ENCODE peak calls at places on chromosomes 5 and 9, in four cellular contexts. H is heart left ventricle; D is CD8-positive, alpha-beta T cell; P is body of pancreas. R is an unnamed sample.

GRCh38 chr9:86842573-86842972 is 104.7 kb downstream of the GAS1 start:
- DNase-seq in H (no peak), D (no peak), P (no peak), R (no peak)

GRCh38 chr5:38396766-38397165 is 138.4 kb downstream of the EGFLAM start:
- DNase-seq in H (no peak), D (no peak), P (peak; percentile 25), R (no peak)

GRCh38 chr5:77133061-77133758 is 46.1 kb upstream of the ZBED3 start:
- DNase-seq in H (peak; percentile 63), D (no peak), P (peak; percentile 68), R (peak; percentile 59)

GRCh38 chr5:151264113-151264512 is 11.1 kb downstream of the GM2A start:
- DNase-seq in H (no peak), D (no peak), P (no peak), R (no peak)

GRCh38 chr5:31717586-31717985 is 78.7 kb downstream of the PDZD2 start:
- DNase-seq in H (no peak), D (no peak), P (no peak), R (no peak)

GRCh38 chr9:89617978-89618377 is 13.2 kb downstream of the GADD45G start:
- DNase-seq in H (no peak), D (no peak), P (peak; percentile 90), R (no peak)

GRCh38 chr9:87390361-87390760 is 107.3 kb upstream of the DAPK1 start:
- DNase-seq in H (no peak), D (no peak), P (no peak), R (no peak)

GRCh38 chr5:1295650-1296037 is 776 bp upstream of the TERT start:
- DNase-seq in H (no peak), D (no peak), P (no peak), R (no peak)

GRCh38 chr9:30732060-30732459 is 1652.4 kb upstream of the ACO1 start:
- DNase-seq in H (no peak), D (no peak), P (no peak), R (no peak)

DNA sequence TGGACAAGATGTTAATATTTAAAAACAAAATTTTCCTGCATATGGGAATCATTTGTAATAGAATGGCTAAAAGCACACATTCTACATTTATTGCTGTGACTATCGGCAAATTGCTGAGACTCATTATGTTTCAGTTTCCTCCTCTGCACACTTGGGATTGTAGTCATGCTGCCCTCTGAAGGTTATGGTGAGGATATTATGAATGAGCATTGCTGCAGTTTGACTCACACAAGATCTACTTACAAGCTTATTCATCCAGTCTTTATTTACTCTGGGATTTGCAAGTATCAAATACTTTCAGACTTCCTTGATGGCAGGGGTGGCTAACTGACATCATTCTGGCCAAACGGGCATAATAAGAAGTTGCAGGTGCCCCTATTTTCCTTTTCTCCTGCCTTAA is 9.5 kb upstream of the NFIL3 start:
- DNase-seq in H (no peak), D (no peak), P (peak; percentile 64), R (peak; percentile 79)
- TF ChIP-seq CTCF in H (peak; percentile 30), D (peak; percentile 25), P (peak; percentile 25), R (peak; percentile 75)

DNA sequence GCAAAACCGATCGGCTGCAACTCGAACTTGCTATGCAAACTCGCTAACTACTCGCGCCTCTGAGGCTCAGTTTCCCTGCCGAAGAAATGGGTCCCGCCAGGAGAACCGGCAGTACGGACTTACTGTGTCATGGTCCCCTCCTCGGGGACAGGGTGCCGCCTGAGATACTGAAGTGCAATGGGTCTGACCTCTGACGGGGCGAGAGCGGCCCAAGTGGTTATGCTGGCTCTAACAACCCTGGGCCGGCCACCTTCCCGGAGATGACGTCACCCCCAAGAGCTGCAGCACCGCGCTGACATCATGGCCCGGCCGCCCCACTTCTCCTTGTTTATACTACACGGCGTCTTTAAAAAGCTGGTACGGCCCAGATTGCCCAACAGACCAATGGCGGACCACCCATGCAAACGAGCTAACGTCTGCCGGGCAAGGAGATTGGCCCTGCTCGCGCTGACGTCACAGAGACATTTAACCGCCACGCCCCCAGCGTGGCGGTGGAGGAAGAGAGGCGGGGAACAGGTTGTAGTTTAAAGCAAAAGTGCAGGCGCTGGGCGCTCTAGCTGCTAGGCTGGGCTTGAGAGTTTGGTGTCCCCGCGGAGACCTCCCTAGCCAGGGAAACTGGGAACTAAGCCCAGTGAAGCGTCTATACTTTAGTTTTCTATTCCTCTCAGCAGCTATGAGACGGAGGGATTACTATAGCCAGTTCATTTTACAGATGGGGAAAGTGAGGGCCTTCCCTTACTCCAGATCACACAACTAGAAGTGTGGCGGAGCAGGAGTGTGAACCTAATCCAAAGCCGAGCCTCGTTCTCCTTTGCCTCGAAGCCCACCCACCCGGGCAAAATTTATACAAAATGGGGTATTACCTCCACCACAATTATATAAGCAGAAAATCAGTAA is 654 bp upstream of the RNF44 start:
- DNase-seq in H (peak; percentile 99), D (peak; percentile 95), P (peak; percentile 100), R (peak; percentile 98)
- H3K4me3 ChIP-seq in H (peak overlapping the region; percentile 91), D (peak overlapping the region; percentile 97), P (peak overlapping the region; percentile 86), R (peak overlapping the region; percentile 93)

GRCh38 chr5:33474004-33474403 is 33.2 kb downstream of the TARS1 start:
- DNase-seq in H (no peak), D (no peak), P (no peak), R (no peak)

GRCh38 chr5:33468811-33469435 is 28.2 kb downstream of the TARS1 start:
- DNase-seq in H (no peak), D (no peak), P (no peak), R (no peak)

GRCh38 chr5:33472805-33473409 is 32.1 kb downstream of the TARS1 start:
- DNase-seq in H (no peak), D (no peak), P (no peak), R (no peak)

GRCh38 chr5:33474931-33475499 is 34.2 kb downstream of the TARS1 start:
- DNase-seq in H (no peak), D (no peak), P (no peak), R (no peak)

DNA sequence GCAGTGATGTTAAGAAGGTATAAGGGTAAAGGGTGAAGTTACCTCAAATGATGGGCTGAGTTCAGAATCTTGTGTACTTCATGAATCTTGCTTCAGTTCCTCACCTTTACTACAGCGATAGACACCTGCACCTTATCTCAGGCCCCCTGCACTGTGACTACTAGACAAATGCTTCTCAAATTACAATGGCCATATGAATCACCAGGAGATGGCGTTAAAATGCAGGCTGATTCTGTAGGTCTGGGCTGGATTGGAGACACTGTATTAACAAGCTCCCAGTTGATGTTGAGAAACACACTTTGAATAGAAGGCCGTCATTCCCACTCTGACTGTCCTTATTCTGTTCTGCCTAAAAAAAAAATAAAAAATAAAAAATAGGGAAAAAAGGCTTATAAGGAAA is 29.8 kb downstream of the TARS1 start:
- DNase-seq in H (no peak), D (no peak), P (peak; percentile 39), R (peak; percentile 7)
- TF ChIP-seq CTCF in H (no peak), D (no peak), P (peak; percentile 35), R (peak; percentile 51)

DNA sequence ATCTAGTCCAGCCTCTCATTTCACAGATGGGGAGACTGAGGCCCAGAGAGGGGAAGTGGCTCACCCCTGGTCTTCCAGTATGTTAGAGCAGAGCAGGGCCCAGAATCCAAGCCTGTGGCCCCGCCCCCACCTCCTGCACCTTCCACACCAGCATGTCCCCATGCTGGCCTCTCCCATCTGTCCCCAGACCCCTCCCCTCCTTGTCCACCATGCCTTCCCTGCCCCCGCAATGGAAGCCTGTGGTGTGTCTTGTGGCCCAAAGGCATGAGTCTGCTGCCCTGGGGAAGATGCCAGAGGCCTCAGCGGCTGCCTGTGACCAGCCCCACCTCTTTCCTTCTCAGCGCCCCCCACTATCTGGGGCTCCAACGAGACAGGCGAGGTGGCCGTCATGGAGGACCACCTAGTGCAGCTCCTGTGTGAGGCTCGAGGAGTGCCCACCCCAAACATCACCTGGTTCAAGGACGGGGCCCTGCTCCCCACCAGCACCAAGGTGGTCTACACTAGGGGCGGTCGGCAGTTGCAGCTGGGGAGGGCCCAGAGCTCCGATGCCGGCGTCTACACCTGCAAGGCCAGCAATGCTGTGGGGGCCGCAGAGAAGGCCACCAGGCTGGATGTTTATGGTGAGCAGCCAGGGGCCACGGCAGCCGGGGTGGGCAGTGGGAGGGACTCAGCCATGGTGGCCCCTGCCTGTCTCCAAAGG is 87.2 kb downstream of the HMCN2 start:
- DNase-seq in H (no peak), D (no peak), P (no peak), R (no peak)
- H3K4me3 ChIP-seq in H (no peak overlapping the region), D (no peak overlapping the region), P (no peak overlapping the region), R (no peak overlapping the region)

GRCh38 chr5:136689563-136689962 is 324.2 kb upstream of the TRPC7 start:
- DNase-seq in H (no peak), D (no peak), P (no peak), R (no peak)

DNA sequence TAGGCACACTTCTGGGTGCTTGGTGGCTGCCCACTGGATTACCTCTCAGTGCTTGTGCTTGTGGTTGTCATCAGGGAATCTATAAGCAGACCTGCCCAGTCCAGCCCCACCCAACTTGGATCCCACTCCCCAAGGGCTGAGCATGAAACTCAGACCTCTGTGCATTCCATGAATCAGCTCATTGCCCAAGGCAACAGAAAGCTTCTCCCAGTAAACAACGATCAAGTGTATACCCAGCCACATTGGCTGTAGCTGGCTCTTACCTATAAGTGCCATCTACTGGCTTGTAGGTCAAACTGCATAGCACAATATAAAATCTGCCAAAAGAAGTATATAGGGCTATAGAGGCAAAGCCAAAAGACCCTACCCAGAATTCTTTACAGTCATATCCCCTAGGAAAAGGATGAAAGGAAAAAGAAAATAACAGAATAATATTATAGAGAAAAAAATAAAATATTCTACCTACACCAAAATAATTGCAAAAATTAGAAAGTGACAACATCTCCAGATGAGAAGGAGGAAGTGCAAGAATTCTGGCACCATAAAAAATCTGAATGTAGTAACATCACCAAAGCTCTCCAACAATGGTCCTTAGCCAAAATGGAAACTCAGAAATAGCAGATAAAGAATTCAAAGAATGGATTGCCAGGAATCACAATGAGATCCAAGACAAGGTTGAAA is 321.0 kb upstream of the TRPC7 start:
- DNase-seq in H (no peak), D (no peak), P (no peak), R (peak; percentile 6)
- TF ChIP-seq CTCF in H (no peak), D (no peak), P (no peak), R (peak; percentile 71)

DNA sequence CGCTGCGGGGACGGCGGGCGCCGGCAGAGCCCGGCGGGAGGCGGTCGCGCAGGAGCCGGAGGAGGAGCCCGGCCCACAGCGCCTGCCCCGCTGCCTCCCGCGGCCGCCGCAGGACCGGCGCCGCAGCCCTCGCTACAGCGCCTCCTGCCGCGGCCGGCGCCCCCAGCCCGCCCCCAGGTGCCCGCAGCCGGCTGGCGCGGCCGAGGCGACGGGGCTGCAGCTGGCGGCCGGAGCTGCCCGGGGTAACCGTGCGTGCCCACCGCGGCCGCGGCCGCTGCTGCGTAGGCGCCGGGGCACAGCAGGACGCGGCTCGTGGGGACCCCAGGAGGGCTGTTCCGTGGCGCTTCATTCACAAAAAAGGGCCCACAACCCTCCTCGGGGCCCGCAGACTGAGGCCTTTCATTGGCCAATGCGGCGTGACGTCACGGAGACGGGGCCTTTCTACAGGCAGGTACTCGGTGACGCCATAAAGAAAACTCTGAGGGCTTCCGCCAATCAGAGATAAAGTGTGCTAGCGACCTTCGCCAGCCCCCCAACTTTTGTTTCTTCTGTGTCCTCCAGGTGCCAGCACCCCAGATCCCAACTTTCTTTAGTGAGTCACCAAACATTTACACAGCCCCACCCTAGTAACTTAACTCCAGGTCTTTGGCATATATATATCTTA is at the start of gene CDC14B:
- DNase-seq in H (peak; percentile 95), D (peak; percentile 42), P (peak; percentile 97), R (peak; percentile 46)
- H3K4me3 ChIP-seq in H (peak within 1 kb of the TSS; percentile 82), D (peak within 1 kb of the TSS; percentile 46), P (peak within 1 kb of the TSS; percentile 55), R (peak within 1 kb of the TSS; percentile 51)